ENCODE peak calls at places on chromosomes 1 and 21, in seven cellular contexts. T, W, K, F, V, Z and Y are unnamed samples. For H3K4me1, the result is how much of the 10 kb centered on the place peaks cover.

GRCh38 chr1:192022839-192023238 is 135.4 kb upstream of the RGS18 start:
- DNase-seq in T (no peak), W (no peak), Z (no peak), F (no peak), V (no peak), K (no peak), Y (no peak)

GRCh38 chr21:45595574-45596295 is 47.8 kb upstream of the PCBP3 start:
- DNase-seq in V (peak), T (no peak), K (no peak), Z (no peak), W (no peak), F (no peak), Y (no peak)

GRCh38 chr1:94627771-94628170 is 86.2 kb upstream of the F3 start:
- DNase-seq in Z (no peak), V (no peak), W (no peak), K (no peak), F (no peak), T (no peak), Y (no peak)

GRCh38 chr1:57966751-57967406 is 543.0 kb upstream of the DAB1 start:
- DNase-seq in Z (no peak), V (no peak), F (no peak), T (no peak), K (no peak), W (no peak), Y (no peak)

GRCh38 chr1:173392895-173393654 is 84.1 kb upstream of the PRDX6 start:
- DNase-seq in W (peak), V (no peak), K (no peak), F (no peak), T (no peak), Z (no peak), Y (no peak)

GRCh38 chr21:34363733-34364132 is at the start of gene KCNE2:
- DNase-seq in K (no peak), T (no peak), V (no peak), F (no peak), Z (no peak), W (no peak), Y (no peak)

GRCh38 chr21:17900281-17900989 is 81.3 kb upstream of the C21orf91 start:
- DNase-seq in V (no peak), K (no peak), F (no peak), Z (no peak), W (no peak), T (peak), Y (no peak)

GRCh38 chr1:219347376-219347775 is 173.7 kb downstream of the LYPLAL1 start:
- DNase-seq in W (no peak), T (no peak), V (no peak), Z (no peak), F (no peak), K (no peak), Y (no peak)

GRCh38 chr1:46615735-46616134 is 876 bp downstream of the MOB3C start:
- DNase-seq in F (no peak), Z (no peak), T (no peak), K (no peak), V (no peak), W (no peak), Y (no peak)

GRCh38 chr1:163331116-163331515 is 9.4 kb downstream of the NUF2 start:
- DNase-seq in Z (no peak), V (no peak), K (no peak), T (no peak), W (no peak), F (no peak), Y (no peak)

GRCh38 chr1:228087771-228088251 is 5.3 kb downstream of the ARF1 start:
- DNase-seq in W (peak), K (peak), F (no peak), V (peak), Z (peak), T (no peak), Y (no peak)

GRCh38 chr21:35333831-35334593 is 284.9 kb upstream of the RUNX1 start:
- DNase-seq in K (peak), T (no peak), W (peak), V (no peak), Z (no peak), F (no peak), Y (no peak)

GRCh38 chr1:115624859-115625258 is 16.9 kb upstream of the VANGL1 start:
- DNase-seq in F (no peak), K (no peak), W (no peak), V (no peak), Z (no peak), T (no peak), Y (no peak)

DNA sequence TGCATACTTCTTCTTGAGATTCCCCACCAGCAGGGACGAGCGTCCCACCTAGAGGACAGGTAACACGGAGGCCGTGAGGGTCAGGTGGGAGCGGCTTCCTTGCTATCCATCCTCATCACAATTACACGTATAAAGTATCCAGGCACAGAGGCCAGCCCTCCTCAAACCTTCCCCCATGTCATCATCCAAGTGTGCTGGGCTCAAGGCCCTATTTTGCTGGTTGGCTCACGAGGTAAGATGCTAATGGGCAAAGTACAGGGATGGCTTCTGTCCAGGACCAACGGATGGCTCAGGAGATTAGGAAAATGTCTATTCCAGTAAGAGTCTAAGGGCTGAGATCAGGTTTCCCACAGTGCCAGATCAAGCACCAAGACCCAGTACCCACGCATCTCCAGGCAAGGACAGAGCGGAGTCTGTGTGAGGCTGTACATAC is 11.5 kb upstream of the A3GALT2 start:
- DNase-seq in V (no peak), T (no peak), K (no peak), Z (no peak), W (peak), F (no peak), Y (peak)
- H3K4me1 ChIP-seq in V (half or more), T (half or more), K (half or more), Z (half or more), W (under half), F (under half), Y (under half)

DNA sequence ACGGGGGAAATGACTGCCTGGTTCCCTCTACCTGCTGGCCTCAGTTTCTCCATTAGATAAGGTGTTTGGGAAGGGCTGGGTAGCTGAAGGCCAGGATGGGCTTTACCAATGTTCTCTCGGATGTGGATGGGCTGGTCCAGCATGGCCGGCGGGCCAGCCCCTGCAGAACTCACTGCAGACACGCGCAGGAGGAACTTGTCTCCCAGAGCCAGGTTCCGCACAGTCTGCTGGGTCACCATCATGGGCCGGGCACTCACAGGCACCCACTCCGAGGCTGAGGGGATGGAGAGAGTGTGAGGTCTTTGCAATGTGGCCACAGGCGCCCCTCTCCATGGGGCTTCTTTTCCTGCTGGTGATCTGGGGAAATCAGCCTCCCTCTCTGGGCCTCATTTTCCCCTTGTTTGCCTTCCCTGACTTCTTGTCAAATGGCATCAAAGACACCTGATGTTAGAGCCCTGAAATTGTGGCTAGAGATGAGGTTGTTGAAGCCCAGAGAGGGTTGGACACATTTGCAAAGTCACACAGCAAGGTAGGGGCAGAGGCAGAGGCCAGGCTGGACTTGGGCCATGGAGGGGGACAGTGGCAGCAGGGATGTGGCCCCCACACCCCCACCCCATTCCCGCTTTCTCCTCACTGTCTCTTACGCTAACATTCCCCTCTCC is 1.2 kb downstream of the MYBPH start:
- DNase-seq in F (no peak), W (no peak), K (no peak), V (no peak), Z (no peak), T (no peak), Y (peak)
- H3K27ac ChIP-seq in F (no peak), W (no peak), K (no peak), V (no peak), Z (no peak), T (no peak), Y (no peak)

GRCh38 chr1:76503100-76503499 is 364.2 kb upstream of the ST6GALNAC5 start:
- DNase-seq in K (no peak), V (no peak), W (no peak), F (no peak), Z (no peak), T (no peak), Y (no peak)
- H3K4me1 ChIP-seq in K (under half), V (under half), W (under half), F (under half), Z (under half), T (under half), Y (under half)

DNA sequence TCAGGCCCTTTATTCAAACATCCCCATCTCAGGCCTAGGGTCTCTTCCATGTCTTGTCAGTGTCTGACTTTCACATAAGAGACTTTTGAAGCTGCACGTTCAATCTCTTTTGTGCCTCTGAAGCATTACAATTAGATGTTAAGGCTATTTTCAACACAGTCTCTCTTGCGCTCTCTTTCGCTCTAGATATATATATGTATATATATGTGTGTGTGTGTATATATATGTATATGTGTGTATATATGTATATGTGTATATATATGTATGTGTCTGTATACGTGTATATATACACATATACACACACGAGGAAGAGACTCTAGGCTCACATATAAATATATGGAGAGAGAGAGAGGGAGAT is 162.5 kb upstream of the RNPC3 start:
- DNase-seq in T (no peak), Z (no peak), F (no peak), W (no peak), K (no peak), V (no peak), Y (no peak)
- H3K27ac ChIP-seq in T (no peak), Z (no peak), F (no peak), W (no peak), K (no peak), V (no peak), Y (no peak)

GRCh38 chr1:40384413-40384762 is 10.9 kb downstream of the SMAP2 start:
- DNase-seq in K (peak), W (no peak), Z (peak), F (no peak), T (no peak), V (no peak), Y (no peak)

GRCh38 chr1:40383095-40383487 is 9.6 kb downstream of the SMAP2 start:
- DNase-seq in Z (peak), W (no peak), T (no peak), V (no peak), F (no peak), K (no peak), Y (no peak)

GRCh38 chr1:40382601-40383000 is 9.1 kb downstream of the SMAP2 start:
- DNase-seq in K (no peak), F (no peak), T (no peak), V (no peak), Z (peak), W (no peak), Y (no peak)

GRCh38 chr1:40384887-40385286 is 11.4 kb downstream of the SMAP2 start:
- DNase-seq in F (no peak), W (no peak), Z (no peak), V (no peak), T (no peak), K (no peak), Y (no peak)

GRCh38 chr1:40383488-40384412 is 10.2 kb downstream of the SMAP2 start:
- DNase-seq in W (no peak), Z (peak), T (no peak), K (no peak), F (no peak), V (no peak), Y (no peak)
- H3K4me1 ChIP-seq in W (under half), Z (half or more), T (half or more), K (half or more), F (half or more), V (under half), Y (under half)

GRCh38 chr1:76284842-76285241 is 210.3 kb downstream of the ST6GALNAC3 start:
- DNase-seq in V (no peak), F (no peak), W (no peak), K (no peak), T (no peak), Z (no peak), Y (no peak)
- H3K27ac ChIP-seq in V (no peak), F (no peak), W (no peak), K (no peak), T (no peak), Z (no peak), Y (no peak)

GRCh38 chr1:230128569-230129269 is 61.7 kb downstream of the GALNT2 start:
- DNase-seq in Z (no peak), K (no peak), T (no peak), F (no peak), W (no peak), V (no peak), Y (no peak)

GRCh38 chr1:230132758-230133157 is 65.7 kb downstream of the GALNT2 start:
- DNase-seq in K (no peak), W (no peak), Z (no peak), V (no peak), F (no peak), T (no peak), Y (no peak)

GRCh38 chr1:230129341-230129740 is 62.3 kb downstream of the GALNT2 start:
- DNase-seq in Z (no peak), F (no peak), T (no peak), V (no peak), K (no peak), W (no peak), Y (no peak)

GRCh38 chr1:230131457-230131856 is 64.4 kb downstream of the GALNT2 start:
- DNase-seq in V (no peak), Z (no peak), W (no peak), K (no peak), T (no peak), F (no peak), Y (no peak)

DNA sequence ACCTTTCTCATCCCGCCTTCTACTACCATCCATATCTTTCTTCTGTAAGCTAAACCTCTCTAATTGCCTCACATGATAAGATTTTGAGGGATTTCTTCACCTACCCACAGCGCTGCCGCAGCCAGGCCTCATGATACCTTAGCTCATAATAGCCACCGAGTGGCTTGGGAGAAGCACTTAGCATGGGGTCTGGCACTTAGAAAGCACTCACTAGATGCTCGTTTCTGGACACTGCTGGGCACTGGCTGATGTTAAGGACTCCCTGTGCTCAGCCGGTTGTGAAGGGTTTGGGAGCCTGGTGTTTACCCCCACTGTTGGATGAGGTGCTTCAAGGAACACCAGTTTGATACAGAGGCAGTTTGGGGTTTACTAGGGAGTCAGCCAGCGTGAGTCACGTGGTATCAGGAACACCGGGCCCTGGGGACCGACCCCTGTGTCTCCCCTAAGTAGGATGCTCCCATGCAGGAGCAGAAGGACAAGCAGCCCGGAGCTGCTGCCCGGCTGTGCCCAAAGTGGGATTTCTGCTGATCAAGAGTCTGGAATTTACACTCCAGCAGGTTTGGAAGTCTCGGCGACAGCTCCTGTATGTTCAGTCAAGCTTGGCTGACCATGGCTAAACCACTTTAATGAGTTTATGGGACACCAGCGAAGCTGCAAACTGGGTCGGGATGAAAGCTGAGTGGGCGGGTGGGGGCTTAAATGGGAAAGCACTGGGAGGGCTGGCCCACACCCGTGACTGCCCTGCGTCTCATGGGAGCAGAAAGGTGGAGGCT is 63.3 kb downstream of the GALNT2 start:
- DNase-seq in Z (no peak), W (no peak), V (no peak), F (no peak), K (peak), T (no peak), Y (no peak)
- H3K4me1 ChIP-seq in Z (half or more), W (under half), V (under half), F (under half), K (under half), T (under half), Y (under half)

GRCh38 chr1:84101204-84101603 is 42.9 kb upstream of the PRKACB start:
- DNase-seq in V (no peak), F (no peak), K (no peak), Z (no peak), W (no peak), T (no peak), Y (no peak)

GRCh38 chr1:84108900-84109578 is 35.0 kb upstream of the PRKACB start:
- DNase-seq in V (no peak), W (no peak), F (no peak), Z (no peak), T (no peak), K (no peak), Y (no peak)

GRCh38 chr1:84107955-84108354 is 36.1 kb upstream of the PRKACB start:
- DNase-seq in V (no peak), W (no peak), Z (no peak), K (no peak), F (no peak), T (no peak), Y (no peak)

DNA sequence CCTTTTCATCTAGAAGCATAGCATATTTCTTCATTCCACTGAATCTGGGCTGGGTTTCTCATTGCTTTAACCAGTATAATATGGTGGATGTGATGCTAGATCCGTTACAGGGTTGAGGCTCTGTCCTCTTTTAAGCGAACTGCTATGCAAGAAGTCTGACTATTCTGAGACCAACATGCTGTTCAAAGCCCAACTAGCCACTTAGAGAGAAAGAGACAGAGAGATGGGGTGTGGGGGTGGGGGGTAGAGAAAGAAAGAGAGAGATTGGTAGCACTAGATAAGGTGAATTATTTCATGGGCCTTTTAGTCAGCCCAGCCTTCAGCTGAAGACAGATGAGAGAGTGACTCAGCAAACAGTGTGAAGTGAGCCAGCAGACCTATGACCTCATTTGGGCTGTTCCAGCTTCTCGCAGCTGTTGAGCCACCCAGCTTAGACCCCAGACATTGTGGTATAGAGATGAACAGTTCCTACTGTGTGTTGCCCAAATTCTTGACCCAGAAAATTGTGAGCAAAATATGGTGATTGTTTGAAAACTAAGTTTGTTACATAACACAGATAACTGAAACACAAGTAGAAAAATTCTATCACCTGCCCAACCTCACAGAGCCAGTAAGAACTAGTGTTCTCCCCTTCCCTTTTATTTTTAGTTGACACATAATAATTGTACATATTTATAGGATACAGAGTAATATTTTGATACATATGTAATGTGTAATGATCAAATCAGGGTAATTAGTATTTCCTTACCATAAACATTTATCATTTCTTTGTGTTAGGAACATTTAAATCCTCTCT is 40.7 kb upstream of the PRKACB start:
- DNase-seq in F (no peak), W (peak), T (peak), Z (peak), K (peak), V (no peak), Y (no peak)
- H3K27ac ChIP-seq in F (peak), W (no peak), T (peak), Z (no peak), K (no peak), V (no peak), Y (no peak)